ENCODE peak calls at places on chromosome 13, in six cellular contexts. O is activated naive CD4-positive, alpha-beta T cell; Z is activated naive CD8-positive, alpha-beta T cell treated with anti-CD3 and anti-CD28 coated beads for 36 hours; B is activated CD4-positive, alpha-beta T cell treated with anti-CD3 and anti-CD28 coated beads, Interleukin-2, amount 10 ng/mL, durations not matched to agents 7 days and 5 days; S is stimulated activated CD4-positive, alpha-beta T cell treated with anti-CD3 and anti-CD28 coated beads, Interleukin-15, amount 100 ng/mL, for 1 hour; C is NCI-H2107. E is an unnamed sample.
A peak's percentile ranks its signal among the peaks of the same experiment; 100 is the strongest.

GRCh38 chr13:52034616-52035226 is 10.2 kb downstream of the UTP14C start:
- DNase-seq in C (no peak), Z (no peak), B (no peak), S (no peak), O (no peak), E (no peak)

GRCh38 chr13:91586609-91587008 is 188.2 kb downstream of the GPC5 start:
- DNase-seq in S (no peak), Z (no peak), C (no peak), O (no peak), B (no peak), E (no peak)

GRCh38 chr13:44050450-44051063 is 170.9 kb downstream of the LACC1 start:
- DNase-seq in Z (no peak), C (no peak), O (no peak), S (no peak), B (no peak), E (no peak)

GRCh38 chr13:71602327-71602726 is 264.7 kb downstream of the DACH1 start:
- DNase-seq in C (no peak), Z (no peak), B (no peak), O (no peak), S (no peak), E (no peak)

GRCh38 chr13:23656637-23657036 is 86.4 kb downstream of the TNFRSF19 start:
- DNase-seq in S (no peak), B (no peak), Z (no peak), O (no peak), C (no peak), E (no peak)

GRCh38 chr13:95480131-95480545 is 72.4 kb upstream of the CLDN10 start:
- DNase-seq in C (no peak), O (no peak), S (no peak), Z (no peak), B (no peak), E (no peak)

GRCh38 chr13:96130818-96131217 is 40.9 kb downstream of the HS6ST3 start:
- DNase-seq in O (no peak), Z (no peak), C (no peak), B (no peak), S (no peak), E (no peak)

GRCh38 chr13:111251646-111252448 is 68.6 kb upstream of the TEX29 start:
- DNase-seq in O (no peak), C (no peak), S (no peak), Z (no peak), B (no peak), E (no peak)

GRCh38 chr13:47216176-47216822 is 319.4 kb upstream of the HTR2A start:
- DNase-seq in O (no peak), Z (no peak), C (no peak), B (no peak), S (no peak), E (no peak)

GRCh38 chr13:90732049-90732448 is 615.4 kb upstream of the MIR17HG start:
- DNase-seq in Z (no peak), O (no peak), C (no peak), B (no peak), S (no peak), E (no peak)

GRCh38 chr13:49086711-49087110 is 111.0 kb downstream of the FNDC3A start:
- DNase-seq in C (no peak), B (no peak), O (no peak), Z (no peak), S (no peak), E (no peak)

GRCh38 chr13:113445791-113446487 is 7.3 kb downstream of the ADPRHL1 start:
- DNase-seq in B (no peak), O (no peak), Z (no peak), C (no peak), S (no peak), E (no peak)

GRCh38 chr13:95301947-95302386 is 716 bp upstream of the ABCC4 start:
- DNase-seq in B (peak; percentile 6), O (no peak), Z (peak; percentile 24), C (no peak), S (no peak), E (peak; percentile 23)

GRCh38 chr13:49240017-49240416 is 7.7 kb upstream of the CDADC1 start:
- DNase-seq in Z (peak; percentile 39), S (no peak), C (no peak), O (no peak), B (peak; percentile 57), E (peak; percentile 57)

GRCh38 chr13:70812481-70812880 is 704.2 kb upstream of the KLHL1 start:
- DNase-seq in S (no peak), Z (no peak), C (no peak), B (no peak), O (no peak), E (no peak)

GRCh38 chr13:50441141-50441540 is 402.4 kb downstream of the DLEU7 start:
- DNase-seq in Z (no peak), B (no peak), O (no peak), S (no peak), C (no peak), E (no peak)

GRCh38 chr13:71149498-71150363 is 717.3 kb downstream of the DACH1 start:
- DNase-seq in S (no peak), O (no peak), C (peak; percentile 55), B (no peak), Z (no peak), E (no peak)

GRCh38 chr13:50125306-50125555 is 110.0 kb downstream of the KCNRG start:
- DNase-seq in S (no peak), C (no peak), B (no peak), Z (peak; percentile 66), O (no peak), E (no peak)

GRCh38 chr13:23723463-23723862 is 153.3 kb downstream of the TNFRSF19 start:
- DNase-seq in Z (no peak), S (no peak), B (no peak), O (no peak), C (no peak), E (no peak)

GRCh38 chr13:63731896-63732295 is 2316.2 kb upstream of the PCDH20 start:
- DNase-seq in B (no peak), O (no peak), S (no peak), Z (no peak), C (no peak), E (no peak)

GRCh38 chr13:66765559-66765958 is 464.6 kb downstream of the PCDH9 start:
- DNase-seq in S (no peak), C (no peak), O (no peak), Z (no peak), B (no peak), E (no peak)

GRCh38 chr13:59494560-59494970 is 669.2 kb downstream of the DIAPH3 start:
- DNase-seq in C (no peak), O (no peak), S (no peak), B (no peak), Z (no peak), E (no peak)

GRCh38 chr13:98284677-98285076 is 107.6 kb upstream of the RNF113B start:
- DNase-seq in B (no peak), Z (no peak), O (no peak), C (no peak), S (no peak), E (no peak)

GRCh38 chr13:73702419-73703071 is 431.7 kb downstream of the KLF12 start:
- DNase-seq in Z (peak; percentile 33), C (no peak), S (no peak), B (peak; percentile 72), O (peak; percentile 14), E (peak; percentile 62)

GRCh38 chr13:93522486-93522885 is 295.9 kb downstream of the GPC6 start:
- DNase-seq in B (no peak), C (no peak), Z (no peak), O (no peak), S (no peak), E (no peak)

GRCh38 chr13:26760835-26761582 is 423 bp upstream of the GPR12 start:
- DNase-seq in B (no peak), O (no peak), C (no peak), S (no peak), Z (no peak), E (no peak)

GRCh38 chr13:23025848-23026608 is 154.8 kb upstream of the SGCG start:
- DNase-seq in O (no peak), C (no peak), Z (no peak), B (no peak), S (no peak), E (no peak)

GRCh38 chr13:65926750-65927171 is 1303.4 kb downstream of the PCDH9 start:
- DNase-seq in C (no peak), Z (no peak), B (no peak), O (no peak), S (no peak), E (no peak)

GRCh38 chr13:59730026-59730425 is 433.7 kb downstream of the DIAPH3 start:
- DNase-seq in O (no peak), S (no peak), Z (no peak), C (no peak), B (no peak), E (no peak)

GRCh38 chr13:75400775-75401174 is 81.2 kb downstream of the TBC1D4 start:
- DNase-seq in S (no peak), C (no peak), O (no peak), B (no peak), Z (no peak), E (no peak)

E was measured in activated CD8-positive, alpha-beta T cell treated with anti-CD3 and anti-CD28 coated beads, Interleukin-2, amount 10 ng/mL, durations not matched to agents 7 days and 5 days.